ENCODE peak calls at places on chromosome 4, in six cellular contexts. Z is ovary, I is A549, M is transverse colon, F is K562, N is tibial nerve. P is an unnamed sample.

GRCh38 chr4:4869380-4869723 is 9.9 kb downstream of the MSX1 start:
- DNase-seq in Z (no peak), I (no peak), M (no peak), F (no peak), N (no peak), P (no peak)

GRCh38 chr4:72842323-72842722 is 227.2 kb downstream of the COX18 start:
- DNase-seq in Z (no peak), I (no peak), M (no peak), F (no peak), N (no peak), P (no peak)

GRCh38 chr4:2402053-2402452 is 16.4 kb downstream of the ZFYVE28 start:
- DNase-seq in Z (peak; percentile 81), I (peak; percentile 22), M (peak; percentile 88), F (peak; percentile 89), N (no peak), P (no peak)

GRCh38 chr4:95284668-95285067 is 264.1 kb downstream of the UNC5C start:
- DNase-seq in Z (no peak), I (no peak), M (no peak), F (no peak), N (no peak), P (no peak)

GRCh38 chr4:10841697-10842096 is 157.1 kb upstream of the CLNK start:
- DNase-seq in Z (no peak), I (no peak), M (no peak), F (no peak), N (no peak), P (no peak)

GRCh38 chr4:168766537-168767316 is 243.3 kb downstream of the CBR4 start:
- DNase-seq in Z (no peak), I (no peak), M (no peak), F (no peak), N (no peak), P (no peak)

GRCh38 chr4:4677825-4678522 is 136.1 kb upstream of the STX18 start:
- DNase-seq in Z (no peak), I (peak; percentile 14), M (no peak), F (peak; percentile 38), N (peak; percentile 36), P (no peak)

GRCh38 chr4:110510955-110511544 is 35.1 kb downstream of the ENPEP start:
- DNase-seq in Z (no peak), I (peak; percentile 49), M (no peak), F (peak; percentile 56), N (no peak), P (no peak)

GRCh38 chr4:85955614-85956295 is 404.1 kb downstream of the MAPK10 start:
- DNase-seq in Z (no peak), I (no peak), M (no peak), F (peak; percentile 13), N (no peak), P (no peak)

GRCh38 chr4:155208258-155209054 is at the start of gene NPY2R:
- DNase-seq in Z (no peak), I (peak; percentile 6), M (peak; percentile 7), F (no peak), N (no peak), P (no peak)

GRCh38 chr4:80619070-80619674 is 283.6 kb downstream of the CFAP299 start:
- DNase-seq in Z (no peak), I (peak; percentile 4), M (no peak), F (no peak), N (no peak), P (no peak)

GRCh38 chr4:6549445-6549844 is 25.5 kb upstream of the MAN2B2 start:
- DNase-seq in Z (no peak), I (no peak), M (no peak), F (no peak), N (no peak), P (no peak)

GRCh38 chr4:38949416-38950051 is 81.9 kb downstream of the FAM114A1 start:
- DNase-seq in Z (no peak), I (no peak), M (no peak), F (no peak), N (no peak), P (no peak)

GRCh38 chr4:108972613-108973283 is 209.9 kb upstream of the ETNPPL start:
- DNase-seq in Z (no peak), I (no peak), M (no peak), F (peak; percentile 17), N (no peak), P (peak; percentile 1)

GRCh38 chr4:110231869-110232268 is 33.5 kb upstream of the ELOVL6 start:
- DNase-seq in Z (no peak), I (peak; percentile 43), M (no peak), F (peak; percentile 29), N (no peak), P (no peak)

GRCh38 chr4:23602720-23603119 is 287.1 kb downstream of the PPARGC1A start:
- DNase-seq in Z (no peak), I (no peak), M (no peak), F (no peak), N (no peak), P (no peak)

GRCh38 chr4:109375778-109376414 is 57.7 kb upstream of the SEC24B start:
- DNase-seq in Z (no peak), I (no peak), M (no peak), F (no peak), N (no peak), P (no peak)

GRCh38 chr4:94758141-94758699 is 465 bp downstream of the BMPR1B start:
- DNase-seq in Z (peak; percentile 83), I (peak; percentile 83), M (peak; percentile 13), F (no peak), N (peak; percentile 33), P (no peak)

GRCh38 chr4:121977251-121978168 is 25.6 kb upstream of the TRPC3 start:
- DNase-seq in Z (no peak), I (peak; percentile 0), M (no peak), F (no peak), N (no peak), P (peak; percentile 56)

GRCh38 chr4:24768006-24768405 is 27.4 kb upstream of the SOD3 start:
- DNase-seq in Z (no peak), I (no peak), M (no peak), F (no peak), N (no peak), P (no peak)

GRCh38 chr4:33924239-33924638 is 2320.1 kb downstream of the ARAP2 start:
- DNase-seq in Z (no peak), I (peak; percentile 6), M (no peak), F (no peak), N (no peak), P (no peak)

GRCh38 chr4:33923469-33923868 is 2320.8 kb downstream of the ARAP2 start:
- DNase-seq in Z (no peak), I (no peak), M (no peak), F (no peak), N (no peak), P (no peak)

GRCh38 chr4:33930497-33930896 is 2313.8 kb downstream of the ARAP2 start:
- DNase-seq in Z (no peak), I (no peak), M (no peak), F (no peak), N (no peak), P (no peak)

DNA sequence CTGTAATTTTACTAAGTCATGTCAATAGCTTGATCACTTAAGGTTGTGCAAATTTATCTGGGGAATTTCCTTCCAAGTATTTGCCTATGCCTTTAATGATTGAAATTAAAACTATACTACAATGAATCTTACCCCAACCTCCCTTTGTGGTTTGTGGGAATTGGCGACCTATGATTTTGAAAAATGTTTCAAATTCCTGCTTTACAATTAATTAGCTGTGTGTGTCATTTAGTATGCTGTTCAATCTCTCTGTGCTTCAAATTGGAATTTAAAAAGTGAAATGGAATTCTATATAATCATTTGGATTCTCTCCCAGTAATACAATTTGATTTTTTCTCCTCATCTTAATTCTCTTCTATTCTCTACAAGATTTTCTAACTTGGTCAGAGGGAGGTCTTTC is 2319.5 kb downstream of the ARAP2 start:
- DNase-seq in Z (no peak), I (no peak), M (no peak), F (no peak), N (no peak), P (no peak)
- TF ChIP-seq CTCF in Z (no peak), I (no peak), M (no peak), F (no peak), N (no peak), P (no peak)

GRCh38 chr4:88600129-88600849 is 8.0 kb downstream of the HERC3 start:
- DNase-seq in Z (no peak), I (peak; percentile 40), M (no peak), F (no peak), N (no peak), P (no peak)
- TF ChIP-seq EP300 in Z (no peak), I (no peak), M (no peak), F (no peak), N (no peak), P (no peak)

DNA sequence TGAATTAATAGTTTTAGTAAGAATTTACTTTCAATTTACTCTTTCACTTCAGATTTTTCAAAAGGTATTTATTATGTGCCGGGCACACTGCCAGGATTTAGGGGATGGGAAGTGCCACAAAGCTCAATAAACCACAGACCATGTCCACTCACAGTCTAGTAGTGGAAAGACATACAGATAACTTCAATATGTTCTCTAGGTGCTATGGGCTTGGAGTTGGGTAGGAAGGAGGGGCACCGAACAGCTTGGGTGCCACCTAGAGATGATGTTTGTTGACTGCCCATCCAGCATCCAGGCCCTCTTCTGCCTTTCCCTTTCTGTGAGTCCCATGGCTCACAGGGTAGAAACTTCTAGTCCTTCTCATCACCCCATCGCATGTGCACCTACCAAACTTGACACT is 17.8 kb downstream of the MFAP3L start:
- DNase-seq in Z (no peak), I (peak; percentile 10), M (no peak), F (no peak), N (no peak), P (no peak)
- TF ChIP-seq CTCF in Z (no peak), I (no peak), M (no peak), F (no peak), N (no peak), P (no peak)

GRCh38 chr4:113064244-113064643 is 14.8 kb downstream of the ANK2 start:
- DNase-seq in Z (no peak), I (no peak), M (no peak), F (no peak), N (no peak), P (no peak)
- TF ChIP-seq EP300 in Z (no peak), I (no peak), M (no peak), F (no peak), N (no peak), P (no peak)

GRCh38 chr4:57114973-57115372 is 4.8 kb upstream of the IGFBP7 start:
- DNase-seq in Z (no peak), I (no peak), M (no peak), F (no peak), N (no peak), P (no peak)
- TF ChIP-seq CTCF in Z (no peak), I (no peak), M (no peak), F (no peak), N (no peak), P (no peak)

DNA sequence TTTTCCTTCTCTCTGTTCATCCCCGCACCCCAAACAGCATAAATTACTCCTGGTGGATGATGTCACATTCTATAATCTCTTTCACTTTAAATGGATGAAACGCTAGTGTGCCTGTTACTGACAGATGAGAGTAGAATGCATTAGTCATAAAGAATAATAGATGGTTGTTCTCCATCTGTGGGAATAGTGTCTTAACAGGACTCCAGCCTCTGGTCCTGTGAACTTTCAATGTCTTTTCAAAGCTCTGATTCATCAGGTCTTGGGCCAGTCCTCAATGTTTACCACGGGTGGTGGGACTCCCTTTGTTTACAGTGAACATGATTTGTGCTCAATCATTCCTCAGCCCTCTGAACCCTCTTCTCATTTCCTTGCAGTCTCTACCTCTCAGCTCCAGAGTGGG is 182.6 kb downstream of the GABRB1 start:
- DNase-seq in Z (no peak), I (no peak), M (no peak), F (no peak), N (no peak), P (no peak)
- TF ChIP-seq EP300 in Z (no peak), I (no peak), M (no peak), F (no peak), N (no peak), P (no peak)

P was measured in GM12878.